ENCODE peak calls at places on chromosomes 5 and 9, in five cellular contexts. K is stimulated activated CD4-positive, alpha-beta T cell treated with anti-CD3 and anti-CD28 coated beads, Interleukin-2, amount 100 ng/mL, for 48 hours; J is H9; T is activated gamma-delta T cell treated with anti-CD3 and anti-CD28 coated beads, Interleukin-2, amount 50 U/mL, for 16 hours; C is MCF 10A. N is an unnamed sample.

GRCh38 chr5:145704724-145705123 is 130.4 kb downstream of the PRELID2 start:
- DNase-seq in J (no peak), T (no peak), K (no peak), C (no peak), N (no peak)

GRCh38 chr5:38602641-38603040 is 46.2 kb upstream of the LIFR start:
- DNase-seq in K (no peak), C (no peak), T (no peak), J (no peak), N (no peak)

GRCh38 chr9:122377241-122378164 is 6.7 kb downstream of the PTGS1 start:
- DNase-seq in K (no peak), J (no peak), C (no peak), T (no peak), N (no peak)

GRCh38 chr5:74660146-74660545 is 19.6 kb upstream of the ENC1 start:
- DNase-seq in T (no peak), J (no peak), K (no peak), C (no peak), N (no peak)

GRCh38 chr5:137372386-137373160 is 126.6 kb downstream of the SPOCK1 start:
- DNase-seq in K (no peak), J (no peak), C (no peak), T (no peak), N (no peak)

GRCh38 chr5:107542428-107542827 is 128.3 kb downstream of the EFNA5 start:
- DNase-seq in T (no peak), K (no peak), J (no peak), C (peak), N (peak)

GRCh38 chr9:130316406-130316805 is 50.8 kb downstream of the HMCN2 start:
- DNase-seq in T (no peak), J (no peak), C (no peak), K (no peak), N (no peak)

GRCh38 chr5:99807346-99807745 is 727.8 kb upstream of the FAM174A start:
- DNase-seq in J (no peak), T (no peak), K (no peak), C (no peak), N (no peak)

GRCh38 chr9:97480174-97480573 is 21.3 kb upstream of the TMOD1 start:
- DNase-seq in C (no peak), J (no peak), K (no peak), T (no peak), N (no peak)

GRCh38 chr5:139126711-139127111 is 71.5 kb downstream of the SIL1 start:
- DNase-seq in J (no peak), C (no peak), K (no peak), T (no peak), N (no peak)

GRCh38 chr9:32455738-32456137 is 70.3 kb downstream of the RIGI start:
- DNase-seq in J (no peak), C (no peak), K (no peak), T (no peak), N (no peak)

GRCh38 chr5:125186911-125187375 is 440.5 kb upstream of the ZNF608 start:
- DNase-seq in K (no peak), J (no peak), C (no peak), T (no peak), N (no peak)

GRCh38 chr9:13810510-13810909 is 503.4 kb downstream of the NFIB start:
- DNase-seq in J (no peak), T (no peak), K (no peak), C (no peak), N (no peak)

GRCh38 chr9:136762915-136763648 is 1.2 kb downstream of the LCN15 start:
- DNase-seq in C (peak), K (peak), J (peak), T (no peak), N (no peak)

GRCh38 chr9:96126321-96126881 is 175.6 kb downstream of the HSD17B3 start:
- DNase-seq in C (no peak), J (no peak), K (no peak), T (no peak), N (no peak)

GRCh38 chr5:951940-952596 is 56.5 kb upstream of the NKD2 start:
- DNase-seq in C (no peak), J (no peak), K (no peak), T (no peak), N (no peak)

GRCh38 chr9:133140174-133140505 is 19.1 kb upstream of the RALGDS start:
- DNase-seq in C (no peak), T (no peak), J (no peak), K (no peak), N (no peak)

GRCh38 chr5:21919417-21920022 is 933.6 kb downstream of the CDH12 start:
- DNase-seq in J (peak), T (no peak), C (peak), K (no peak), N (no peak)

GRCh38 chr9:27053369-27054057 is 48.0 kb upstream of the LRRC19 start:
- DNase-seq in T (no peak), K (no peak), C (no peak), J (no peak), N (no peak)

GRCh38 chr5:77514457-77514856 is 22.3 kb upstream of the WDR41 start:
- DNase-seq in K (no peak), J (no peak), T (no peak), C (no peak), N (no peak)

GRCh38 chr5:39266442-39266841 is 47.1 kb upstream of the FYB1 start:
- DNase-seq in J (no peak), K (no peak), T (no peak), C (no peak), N (no peak)

GRCh38 chr5:107157811-107158210 is 512.9 kb downstream of the EFNA5 start:
- DNase-seq in J (no peak), C (no peak), K (no peak), T (no peak), N (no peak)

GRCh38 chr5:39948867-39949468 is 524.2 kb upstream of the DAB2 start:
- DNase-seq in J (peak), T (peak), K (peak), C (peak), N (peak)

GRCh38 chr9:122158202-122158601 is 1.4 kb downstream of the NDUFA8 start:
- DNase-seq in C (peak), J (peak), T (peak), K (peak), N (peak)

N was measured in foreskin keratinocyte.